ENCODE peak calls at places on chromosomes 16 and 17, in five cellular contexts. Q, H, E, C and T are unnamed samples.

GRCh38 chr16:84774810-84775209 is 45.0 kb upstream of the CRISPLD2 start:
- DNase-seq in E (no peak), Q (peak), H (no peak), C (no peak), T (no peak)

GRCh38 chr17:38464723-38465419 is 36.6 kb downstream of the ARHGAP23 start:
- DNase-seq in C (peak), E (peak), Q (peak), H (no peak), T (peak)

GRCh38 chr17:13346996-13347762 is 254.6 kb downstream of the HS3ST3A1 start:
- DNase-seq in C (no peak), H (no peak), E (no peak), Q (peak), T (peak)

GRCh38 chr17:64658931-64659330 is 3.2 kb downstream of the SMURF2 start:
- DNase-seq in H (no peak), E (no peak), C (no peak), Q (peak), T (no peak)

GRCh38 chr17:48344241-48344640 is 85.8 kb downstream of the SKAP1 start:
- DNase-seq in C (no peak), E (no peak), Q (no peak), H (no peak), T (no peak)

GRCh38 chr17:62165378-62165722 is 100.3 kb upstream of the MED13 start:
- DNase-seq in H (no peak), C (no peak), Q (peak), E (no peak), T (no peak)

GRCh38 chr17:40113961-40114272 is 7.9 kb upstream of the MSL1 start:
- DNase-seq in Q (no peak), E (no peak), H (no peak), C (no peak), T (no peak)

GRCh38 chr17:37359682-37360188 is 16.1 kb upstream of the C17orf78 start:
- DNase-seq in H (no peak), E (peak), Q (no peak), C (no peak), T (no peak)

GRCh38 chr17:4199818-4200402 is 56.9 kb downstream of the CYB5D2 start:
- DNase-seq in Q (peak), E (no peak), C (no peak), H (no peak), T (no peak)

GRCh38 chr16:21190013-21190412 is 21.4 kb downstream of the ZP2 start:
- DNase-seq in H (no peak), E (no peak), C (no peak), Q (no peak), T (no peak)

GRCh38 chr17:226108-226772 is 44.8 kb upstream of the DOC2B start:
- DNase-seq in C (no peak), H (no peak), Q (no peak), E (peak), T (no peak)

GRCh38 chr16:23962001-23962400 is 126.2 kb downstream of the PRKCB start:
- DNase-seq in Q (no peak), H (no peak), E (no peak), C (no peak), T (no peak)

GRCh38 chr16:87133966-87134945 is 182.9 kb downstream of the C16orf95 start:
- DNase-seq in C (no peak), E (no peak), Q (no peak), H (no peak), T (no peak)

GRCh38 chr17:65278050-65278819 is 141.1 kb downstream of the RGS9 start:
- DNase-seq in C (peak), E (no peak), Q (peak), H (no peak), T (no peak)

GRCh38 chr16:56344518-56345405 is 80.6 kb downstream of the AMFR start:
- DNase-seq in H (no peak), C (no peak), E (no peak), Q (no peak), T (no peak)

GRCh38 chr16:75105306-75106061 is 11.1 kb downstream of the LDHD start:
- DNase-seq in Q (no peak), C (peak), E (peak), H (no peak), T (no peak)

GRCh38 chr16:78244131-78244899 is 144.9 kb downstream of the WWOX start:
- DNase-seq in E (no peak), C (no peak), Q (no peak), H (no peak), T (no peak)

GRCh38 chr17:30816165-30816564 is 8.3 kb downstream of the CRLF3 start:
- DNase-seq in H (no peak), E (no peak), Q (no peak), C (no peak), T (no peak)

GRCh38 chr17:58577696-58578095 is 63.3 kb upstream of the MTMR4 start:
- DNase-seq in Q (peak), C (peak), H (peak), E (peak), T (no peak)

GRCh38 chr16:53212899-53213235 is 158.1 kb downstream of the CHD9 start:
- DNase-seq in H (no peak), C (no peak), Q (no peak), E (no peak), T (no peak)

GRCh38 chr17:1438593-1439083 is 17.4 kb downstream of the CRK start:
- DNase-seq in Q (no peak), C (no peak), E (no peak), H (no peak), T (no peak)

GRCh38 chr17:14211778-14212177 is 24.9 kb downstream of the CDRT15 start:
- DNase-seq in C (peak), E (no peak), Q (no peak), H (peak), T (no peak)

GRCh38 chr17:9900744-9901143 is 4.3 kb downstream of the RCVRN start:
- DNase-seq in E (no peak), Q (no peak), C (no peak), H (no peak), T (no peak)

GRCh38 chr17:16934133-16934795 is 37.7 kb downstream of the TNFRSF13B start:
- DNase-seq in E (peak), Q (no peak), C (no peak), H (no peak), T (no peak)

GRCh38 chr17:47224971-47225370 is 15.8 kb downstream of the MYL4 start:
- DNase-seq in E (no peak), Q (no peak), H (no peak), C (no peak), T (no peak)

GRCh38 chr16:9351841-9352434 is 260.5 kb downstream of the HAPSTR1 start:
- DNase-seq in H (no peak), C (no peak), E (no peak), Q (no peak), T (no peak)

GRCh38 chr16:25013049-25013448 is 2.1 kb downstream of the ARHGAP17 start:
- DNase-seq in E (no peak), Q (no peak), H (no peak), C (no peak), T (no peak)

GRCh38 chr16:29678691-29679267 is at the start of gene QPRT:
- DNase-seq in Q (no peak), H (no peak), C (peak), E (no peak), T (no peak)

GRCh38 chr16:47578573-47578972 is 117.4 kb downstream of the PHKB start:
- DNase-seq in E (no peak), Q (peak), C (no peak), H (no peak), T (peak)

DNA sequence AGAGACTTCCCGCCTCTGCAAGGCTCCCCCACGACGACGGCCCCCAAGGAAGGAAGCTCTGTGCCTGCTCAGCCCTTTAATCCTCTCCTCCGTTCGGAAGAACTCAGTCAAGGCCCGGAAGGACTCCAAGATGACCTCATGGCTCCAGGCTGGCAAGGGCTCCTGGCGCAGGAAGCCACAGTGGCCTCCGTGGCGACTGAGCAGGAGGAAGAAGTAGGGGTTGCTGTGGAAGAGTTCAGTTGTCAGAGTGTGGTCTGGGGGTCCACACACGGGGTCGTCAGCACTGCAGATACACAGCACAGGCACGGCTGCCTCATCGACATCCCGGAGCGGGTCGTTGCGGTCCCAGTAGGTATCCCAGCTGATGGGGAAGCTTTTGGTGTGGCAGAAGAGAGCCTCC is 4.2 kb downstream of the ABHD15 start:
- DNase-seq in Q (no peak), E (peak), H (no peak), C (no peak), T (no peak)
- H3K27ac ChIP-seq in Q (no peak), E (no peak), H (no peak), C (no peak), T (no peak)

GRCh38 chr17:74215332-74215727 is 2.0 kb downstream of the TTYH2 start:
- DNase-seq in Q (no peak), C (peak), H (no peak), E (no peak), T (no peak)
- H3K27ac ChIP-seq in Q (no peak), C (peak), H (no peak), E (no peak), T (no peak)

DNA sequence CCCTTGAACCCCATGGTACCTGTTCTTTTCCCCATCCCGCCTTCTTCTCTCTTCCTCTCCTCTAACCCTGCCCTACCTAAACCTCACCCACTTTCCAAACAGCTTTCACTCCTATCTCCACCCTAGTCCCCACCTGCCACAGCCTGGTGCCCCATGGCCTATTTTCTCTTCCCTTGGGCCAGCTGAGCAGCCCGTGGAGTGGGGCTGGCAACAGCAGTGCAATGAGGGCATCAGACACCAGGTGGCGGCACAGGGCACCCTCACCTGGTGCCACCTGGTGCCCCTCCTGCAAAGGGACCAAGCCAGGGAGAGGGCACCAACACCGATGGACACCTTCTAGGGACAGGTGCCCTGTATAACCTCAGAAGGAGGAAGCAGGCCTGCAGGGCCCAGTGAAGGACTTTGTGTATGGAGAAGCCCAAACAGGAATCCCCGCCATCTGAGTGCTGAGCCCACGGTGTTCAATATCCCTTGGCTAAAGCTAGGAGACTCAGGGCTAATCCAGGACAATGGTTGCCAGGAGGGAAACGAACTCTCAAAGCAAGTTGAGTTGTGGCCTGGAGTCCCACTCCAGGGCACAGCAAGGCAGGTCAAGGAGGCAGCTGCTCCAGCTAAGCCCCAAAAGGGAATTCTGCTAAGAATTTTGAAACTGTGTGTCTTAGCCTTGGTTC is 4.0 kb upstream of the ABCC3 start:
- DNase-seq in H (peak), E (no peak), Q (peak), C (no peak), T (no peak)
- H3K27ac ChIP-seq in H (no peak), E (no peak), Q (no peak), C (no peak), T (no peak)

GRCh38 chr16:1638757-1639156 is 26.6 kb downstream of the CRAMP1 start:
- DNase-seq in Q (no peak), C (no peak), E (no peak), H (no peak), T (no peak)

GRCh38 chr16:1641261-1641660 is 29.1 kb downstream of the CRAMP1 start:
- DNase-seq in Q (no peak), H (no peak), E (no peak), C (no peak), T (no peak)

GRCh38 chr16:1639282-1639681 is 27.1 kb downstream of the CRAMP1 start:
- DNase-seq in Q (no peak), E (no peak), C (no peak), H (no peak), T (no peak)

GRCh38 chr16:1640261-1640956 is 28.2 kb downstream of the CRAMP1 start:
- DNase-seq in E (no peak), Q (no peak), C (no peak), H (no peak), T (no peak)

DNA sequence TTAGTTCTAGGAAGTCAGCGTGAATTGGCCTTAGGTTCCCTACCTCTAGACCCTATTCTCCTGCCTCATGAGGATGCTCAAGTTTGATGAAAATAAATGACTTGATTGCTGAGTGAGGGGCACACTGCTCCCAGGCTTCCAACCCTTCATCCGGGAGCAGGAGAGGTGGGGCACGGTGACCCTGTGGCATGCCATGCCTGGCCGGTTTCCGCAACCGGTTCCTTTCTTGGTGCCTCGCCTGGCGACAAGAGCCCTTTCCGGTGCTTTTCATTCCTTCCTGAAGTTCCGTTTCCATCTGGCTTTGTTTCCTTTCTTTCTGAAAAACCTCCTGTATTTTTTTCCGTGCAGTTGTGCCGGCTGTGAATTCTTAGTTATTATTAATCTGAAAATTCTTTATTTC is 27.7 kb downstream of the CRAMP1 start:
- DNase-seq in E (no peak), H (no peak), Q (no peak), C (no peak), T (no peak)
- H3K27ac ChIP-seq in E (no peak), H (no peak), Q (no peak), C (peak), T (no peak)

GRCh38 chr17:8465381-8466158 is 29.9 kb downstream of the NDEL1 start:
- DNase-seq in E (no peak), Q (peak), C (no peak), H (no peak), T (peak)
- H3K27ac ChIP-seq in E (peak), Q (peak), C (peak), H (no peak), T (peak)

GRCh38 chr16:60137891-60138290 is 1403.8 kb upstream of the GOT2 start:
- DNase-seq in Q (no peak), C (no peak), E (no peak), H (no peak), T (no peak)

GRCh38 chr16:60142991-60143705 is 1409.0 kb upstream of the GOT2 start:
- DNase-seq in E (no peak), H (no peak), C (no peak), Q (peak), T (no peak)
- H3K27ac ChIP-seq in E (no peak), H (no peak), C (no peak), Q (no peak), T (no peak)